ENCODE peak calls at places on chromosomes 2 and 18, in nine cellular contexts. N is NCI-H1092 treated with DMSO at 0.1 percent for 48 hours; Z is activated T-cell treated with anti-CD3 and anti-CD28 coated beads, Interleukin-2, amount 50 U/mL, for 72 hours; W is cardiac muscle cell; C is A172; R is stimulated activated CD4-positive, alpha-beta T cell treated with anti-CD3 and anti-CD28 coated beads, Interleukin-4, amount 100 ng/mL, for 1 hour; T is iris pigment epithelial cell; H is activated gamma-delta T cell treated with anti-CD3 and anti-CD28 coated beads, Interleukin-2, amount 50 U/mL, for 16 hours; E is HFFc6. I is an unnamed sample.

GRCh38 chr2:229431331-229431954 is 160.4 kb upstream of the PID1 start:
- DNase-seq in W (peak), C (peak), R (no peak), H (no peak), T (peak), E (peak), Z (no peak), N (peak), I (peak)

GRCh38 chr18:13797157-13797611 is 26.8 kb upstream of the MC5R start:
- DNase-seq in C (peak), Z (no peak), W (no peak), R (no peak), N (no peak), E (no peak), T (peak), H (no peak), I (no peak)

GRCh38 chr2:181685150-181685688 is 4.9 kb upstream of the NEUROD1 start:
- DNase-seq in E (no peak), C (no peak), W (peak), R (no peak), H (no peak), N (no peak), Z (no peak), T (peak), I (peak)

GRCh38 chr18:2906522-2907458 is 60.0 kb downstream of the EMILIN2 start:
- DNase-seq in T (no peak), R (peak), Z (peak), N (no peak), E (no peak), C (no peak), W (peak), H (no peak), I (no peak)

GRCh38 chr2:101803945-101804696 is 106.6 kb downstream of the MAP4K4 start:
- DNase-seq in H (no peak), Z (no peak), C (no peak), E (no peak), R (no peak), N (no peak), T (no peak), W (no peak), I (no peak)

GRCh38 chr2:51624995-51625394 is 593.1 kb upstream of the NRXN1 start:
- DNase-seq in N (no peak), W (no peak), Z (no peak), C (peak), E (peak), T (peak), H (no peak), R (no peak), I (peak)

GRCh38 chr2:58620896-58621295 is 379.8 kb upstream of the FANCL start:
- DNase-seq in W (no peak), E (no peak), H (no peak), Z (no peak), N (no peak), C (no peak), R (no peak), T (peak), I (no peak)

GRCh38 chr18:6414118-6414722 is 491 bp downstream of the L3MBTL4 start:
- DNase-seq in Z (peak), T (peak), W (peak), H (peak), C (no peak), R (peak), N (peak), E (no peak), I (no peak)

GRCh38 chr2:225667465-225667864 is 268.0 kb downstream of the NYAP2 start:
- DNase-seq in T (no peak), H (no peak), Z (no peak), N (no peak), R (no peak), W (no peak), C (no peak), E (no peak), I (no peak)

GRCh38 chr18:8319798-8320477 is 289.3 kb upstream of the RAB12 start:
- DNase-seq in C (no peak), Z (no peak), R (no peak), T (no peak), H (no peak), N (no peak), W (no peak), E (no peak), I (peak)

GRCh38 chr18:27797484-27797883 is 379.4 kb downstream of the CDH2 start:
- DNase-seq in N (no peak), W (no peak), Z (no peak), R (no peak), T (no peak), C (no peak), H (no peak), E (no peak), I (no peak)

GRCh38 chr18:8190980-8191379 is 418.3 kb upstream of the RAB12 start:
- DNase-seq in H (no peak), E (no peak), C (no peak), N (no peak), W (no peak), R (no peak), Z (no peak), T (no peak), I (no peak)